ENCODE peak calls at places on chromosomes 3 and 15, in five cellular contexts. One of them, this sample, is unnamed.

GRCh38 chr15:44490628-44491027 is 46.3 kb upstream of the EIF3J start:
- DNase-seq in epithelial cell of esophagus: peak
- DNase-seq in neural crest cell: no peak
- DNase-seq in amygdala: no peak
- DNase-seq in posterior cingulate gyrus: no peak
- DNase-seq in this sample: no peak

GRCh38 chr3:97684490-97684889 is 80.1 kb upstream of the ARL6 start:
- DNase-seq in neural crest cell: no peak
- DNase-seq in epithelial cell of esophagus: peak
- DNase-seq in posterior cingulate gyrus: no peak
- DNase-seq in amygdala: no peak
- DNase-seq in this sample: no peak

GRCh38 chr3:139676634-139677197 is 1.1 kb downstream of the NMNAT3 start:
- DNase-seq in neural crest cell: no peak
- DNase-seq in posterior cingulate gyrus: no peak
- DNase-seq in epithelial cell of esophagus: no peak
- DNase-seq in amygdala: no peak
- DNase-seq in this sample: no peak

GRCh38 chr15:33737687-33738606 is 230.3 kb upstream of the CHRM5 start:
- DNase-seq in posterior cingulate gyrus: no peak
- DNase-seq in epithelial cell of esophagus: peak
- DNase-seq in neural crest cell: peak
- DNase-seq in amygdala: no peak
- DNase-seq in this sample: peak

GRCh38 chr3:197883541-197883940 is 66.4 kb upstream of the RPL35A start:
- DNase-seq in neural crest cell: no peak
- DNase-seq in epithelial cell of esophagus: no peak
- DNase-seq in posterior cingulate gyrus: no peak
- DNase-seq in amygdala: no peak
- DNase-seq in this sample: no peak

GRCh38 chr15:100042558-100042957 is 299.2 kb downstream of the ADAMTS17 start:
- DNase-seq in epithelial cell of esophagus: peak
- DNase-seq in amygdala: no peak
- DNase-seq in posterior cingulate gyrus: no peak
- DNase-seq in neural crest cell: no peak
- DNase-seq in this sample: no peak

GRCh38 chr3:158794206-158794605 is 7.6 kb upstream of the MFSD1 start:
- DNase-seq in amygdala: no peak
- DNase-seq in epithelial cell of esophagus: no peak
- DNase-seq in neural crest cell: no peak
- DNase-seq in posterior cingulate gyrus: no peak
- DNase-seq in this sample: no peak

GRCh38 chr3:149224736-149225594 is 3.3 kb upstream of the CP start:
- DNase-seq in amygdala: no peak
- DNase-seq in posterior cingulate gyrus: no peak
- DNase-seq in neural crest cell: no peak
- DNase-seq in epithelial cell of esophagus: peak
- DNase-seq in this sample: no peak

GRCh38 chr15:72222433-72222832 is 8.6 kb downstream of the PKM start:
- DNase-seq in neural crest cell: no peak
- DNase-seq in posterior cingulate gyrus: peak
- DNase-seq in epithelial cell of esophagus: peak
- DNase-seq in amygdala: no peak
- DNase-seq in this sample: no peak

GRCh38 chr3:132344666-132345280 is 27.6 kb downstream of the ACP3 start:
- DNase-seq in epithelial cell of esophagus: peak
- DNase-seq in amygdala: no peak
- DNase-seq in posterior cingulate gyrus: no peak
- DNase-seq in neural crest cell: no peak
- DNase-seq in this sample: no peak

GRCh38 chr3:129233538-129233937 is 15.9 kb upstream of the COPG1 start:
- DNase-seq in epithelial cell of esophagus: no peak
- DNase-seq in posterior cingulate gyrus: no peak
- DNase-seq in neural crest cell: no peak
- DNase-seq in amygdala: no peak
- DNase-seq in this sample: no peak

GRCh38 chr3:43709022-43709421 is 18.3 kb downstream of the ABHD5 start:
- DNase-seq in epithelial cell of esophagus: peak
- DNase-seq in posterior cingulate gyrus: no peak
- DNase-seq in amygdala: no peak
- DNase-seq in neural crest cell: no peak
- DNase-seq in this sample: no peak

GRCh38 chr15:84750583-84751092 is 2.2 kb downstream of the ZNF592 start:
- DNase-seq in neural crest cell: no peak
- DNase-seq in amygdala: no peak
- DNase-seq in posterior cingulate gyrus: no peak
- DNase-seq in epithelial cell of esophagus: no peak
- DNase-seq in this sample: no peak

GRCh38 chr3:114706591-114707224 is 412.9 kb downstream of the TIGIT start:
- DNase-seq in neural crest cell: no peak
- DNase-seq in epithelial cell of esophagus: peak
- DNase-seq in amygdala: no peak
- DNase-seq in posterior cingulate gyrus: no peak
- DNase-seq in this sample: peak

GRCh38 chr15:72836676-72837325 is 53.2 kb upstream of the ADPGK start:
- DNase-seq in posterior cingulate gyrus: no peak
- DNase-seq in amygdala: no peak
- DNase-seq in neural crest cell: no peak
- DNase-seq in epithelial cell of esophagus: no peak
- DNase-seq in this sample: no peak

GRCh38 chr3:37926611-37927010 is 64.0 kb upstream of the VILL start:
- DNase-seq in posterior cingulate gyrus: no peak
- DNase-seq in epithelial cell of esophagus: no peak
- DNase-seq in amygdala: no peak
- DNase-seq in neural crest cell: no peak
- DNase-seq in this sample: no peak

GRCh38 chr15:73858062-73858461 is 15.3 kb upstream of the TBC1D21 start:
- DNase-seq in amygdala: no peak
- DNase-seq in posterior cingulate gyrus: no peak
- DNase-seq in epithelial cell of esophagus: no peak
- DNase-seq in neural crest cell: no peak
- DNase-seq in this sample: no peak

GRCh38 chr15:57382222-57382621 is 5.9 kb downstream of the CGNL1 start:
- DNase-seq in posterior cingulate gyrus: no peak
- DNase-seq in epithelial cell of esophagus: no peak
- DNase-seq in neural crest cell: no peak
- DNase-seq in amygdala: no peak
- DNase-seq in this sample: no peak

GRCh38 chr15:29107291-29107890 is 162.2 kb downstream of the NSMCE3 start:
- DNase-seq in amygdala: no peak
- DNase-seq in posterior cingulate gyrus: peak
- DNase-seq in neural crest cell: no peak
- DNase-seq in epithelial cell of esophagus: no peak
- DNase-seq in this sample: no peak